ENCODE peak calls at places on chromosomes 7 and 10, in four cellular contexts. G is K562, B is A549, Y is HEK293T. T is an unnamed sample.

GRCh38 chr10:93591065-93591808 is 9.8 kb downstream of the RBP4 start:
- DNase-seq in G (no peak), B (no peak), Y (no peak), T (no peak)

GRCh38 chr10:132942101-132942739 is at the start of gene CFAP46:
- DNase-seq in G (no peak), B (peak), Y (no peak), T (peak)

GRCh38 chr7:116353614-116354013 is 143.3 kb downstream of the TES start:
- DNase-seq in G (no peak), B (no peak), Y (no peak), T (no peak)

GRCh38 chr10:46227571-46228075 is 59.2 kb upstream of the ANTXRL start:
- DNase-seq in G (no peak), B (no peak), Y (no peak), T (no peak)

GRCh38 chr10:182441-183201 is 47.4 kb downstream of the ZMYND11 start:
- DNase-seq in G (no peak), B (no peak), Y (no peak), T (peak)

GRCh38 chr10:31521432-31521831 is 202.4 kb downstream of the ZEB1 start:
- DNase-seq in G (no peak), B (no peak), Y (no peak), T (no peak)

GRCh38 chr7:46432666-46433065 is 511.6 kb upstream of the IGFBP3 start:
- DNase-seq in G (no peak), B (peak), Y (no peak), T (peak)

GRCh38 chr10:49400365-49400764 is 4.5 kb upstream of the DRGX start:
- DNase-seq in G (no peak), B (no peak), Y (no peak), T (no peak)

GRCh38 chr10:44848211-44848610 is 62.9 kb upstream of the TMEM72 start:
- DNase-seq in G (no peak), B (no peak), Y (no peak), T (no peak)

GRCh38 chr7:117875566-117875965 is 2.3 kb upstream of the CTTNBP2 start:
- DNase-seq in G (no peak), B (peak), Y (peak), T (peak)

GRCh38 chr7:123024989-123025758 is 29.7 kb upstream of the TAS2R16 start:
- DNase-seq in G (no peak), B (no peak), Y (no peak), T (no peak)

GRCh38 chr10:3248526-3249255 is 76.1 kb upstream of the PITRM1 start:
- DNase-seq in G (no peak), B (peak), Y (no peak), T (peak)

GRCh38 chr7:42144253-42145002 is 92.6 kb downstream of the GLI3 start:
- DNase-seq in G (no peak), B (no peak), Y (no peak), T (peak)

GRCh38 chr7:73985737-73986141 is 42.2 kb upstream of the ELN start:
- DNase-seq in G (no peak), B (no peak), Y (no peak), T (no peak)

GRCh38 chr7:73986158-73986631 is 41.8 kb upstream of the ELN start:
- DNase-seq in G (no peak), B (no peak), Y (no peak), T (no peak)

GRCh38 chr7:73987298-73987697 is 40.7 kb upstream of the ELN start:
- DNase-seq in G (no peak), B (no peak), Y (no peak), T (no peak)

GRCh38 chr7:73983437-73984164 is 44.4 kb upstream of the ELN start:
- DNase-seq in G (no peak), B (no peak), Y (no peak), T (no peak)

DNA sequence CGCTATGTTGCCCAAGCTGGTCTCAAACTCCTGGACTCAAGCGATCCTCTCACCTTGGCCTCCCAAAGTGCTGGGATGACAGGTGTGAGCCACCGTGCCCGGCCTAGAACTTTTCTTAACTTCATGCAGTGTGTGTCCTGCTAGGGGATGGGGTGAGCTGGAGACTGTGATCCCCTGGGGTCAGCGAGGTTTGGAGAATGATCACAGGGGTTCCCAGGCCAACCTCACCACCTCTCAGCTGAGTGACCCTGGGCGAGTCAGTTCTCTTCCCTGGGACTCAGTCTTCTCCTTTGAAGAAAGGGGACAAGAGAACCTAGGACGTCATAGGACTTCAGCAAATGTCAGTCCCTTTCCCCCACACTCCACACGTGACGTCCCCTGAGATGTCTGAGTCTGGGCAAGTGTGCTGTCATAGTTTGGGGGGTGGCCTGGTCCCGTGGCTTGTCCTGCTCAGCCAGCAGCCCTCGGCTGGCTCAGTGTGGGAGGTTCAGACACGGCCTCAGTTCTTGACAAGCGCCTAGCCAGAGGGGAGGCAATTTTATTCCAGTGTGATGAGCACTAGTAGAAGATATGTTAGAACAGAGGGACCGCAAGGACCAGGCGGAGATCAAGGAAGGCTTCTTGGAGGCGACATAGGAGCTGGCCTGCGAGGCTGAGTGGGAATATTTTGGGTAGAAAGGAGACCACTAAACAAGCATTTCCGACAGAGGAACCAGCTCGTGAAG is 43.3 kb upstream of the ELN start:
- DNase-seq in G (no peak), B (no peak), Y (no peak), T (no peak)
- TF ChIP-seq BHLHE40 in G (no peak), B (no peak), Y (no peak), T (no peak)

GRCh38 chr7:6654113-6654841 is 17.2 kb downstream of the ZNF316 start:
- DNase-seq in G (no peak), B (no peak), Y (no peak), T (no peak)
- TF ChIP-seq BHLHE40 in G (no peak), B (no peak), Y (no peak), T (no peak)

GRCh38 chr10:75195035-75195763 is 15.4 kb upstream of the VDAC2 start:
- DNase-seq in G (no peak), B (no peak), Y (no peak), T (peak)

GRCh38 chr10:75187961-75188426 is 22.6 kb upstream of the VDAC2 start:
- DNase-seq in G (peak), B (peak), Y (peak), T (peak)

GRCh38 chr10:75197066-75197465 is 13.5 kb upstream of the VDAC2 start:
- DNase-seq in G (no peak), B (no peak), Y (no peak), T (no peak)

GRCh38 chr10:75189266-75190096 is 21.1 kb upstream of the VDAC2 start:
- DNase-seq in G (no peak), B (no peak), Y (no peak), T (no peak)

GRCh38 chr10:75191821-75192568 is 18.6 kb upstream of the VDAC2 start:
- DNase-seq in G (peak), B (peak), Y (no peak), T (peak)
- TF ChIP-seq BHLHE40 in G (peak), B (no peak), Y (no peak), T (peak)

DNA sequence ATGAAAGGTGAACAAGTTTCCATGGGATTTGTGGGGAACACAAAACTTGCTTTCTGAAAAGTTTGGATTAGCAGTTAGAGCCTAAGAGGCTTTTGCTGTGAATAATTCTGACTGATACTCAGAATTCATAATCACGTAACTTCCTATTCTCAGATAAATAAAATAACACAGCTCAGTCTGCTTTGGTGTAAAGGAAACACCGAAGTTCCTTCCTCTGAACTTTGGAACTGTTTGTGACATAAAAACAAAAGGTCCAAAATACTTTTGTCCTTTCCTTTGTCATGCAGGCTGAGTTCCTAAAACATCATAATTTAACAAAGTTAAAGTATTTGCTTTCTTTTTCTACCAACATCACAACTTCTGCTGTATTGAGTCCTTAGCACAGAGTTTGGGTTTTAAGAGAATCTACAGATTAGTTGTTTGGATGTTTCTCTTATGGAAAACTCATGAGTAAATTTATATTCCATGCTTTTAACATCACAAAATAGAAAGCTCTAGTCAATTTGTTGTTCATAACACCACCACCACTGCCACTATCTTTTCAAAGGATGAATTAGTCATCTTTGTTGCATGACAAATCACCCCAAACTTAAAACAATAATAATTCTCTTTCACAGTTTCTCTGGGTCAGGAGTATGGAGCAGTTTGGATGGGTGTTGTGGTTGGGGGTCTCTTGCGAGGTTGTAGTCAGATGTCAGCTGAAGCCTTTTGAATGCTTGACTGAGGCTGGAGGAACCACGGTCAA is 123.4 kb downstream of the REEP3 start:
- DNase-seq in G (no peak), B (no peak), Y (no peak), T (no peak)
- TF ChIP-seq BHLHE40 in G (no peak), B (no peak), Y (no peak), T (no peak)

GRCh38 chr7:127776776-127777390 is 124.9 kb downstream of the SND1 start:
- DNase-seq in G (no peak), B (no peak), Y (no peak), T (peak)
- TF ChIP-seq BHLHE40 in G (no peak), B (no peak), Y (no peak), T (peak)

DNA sequence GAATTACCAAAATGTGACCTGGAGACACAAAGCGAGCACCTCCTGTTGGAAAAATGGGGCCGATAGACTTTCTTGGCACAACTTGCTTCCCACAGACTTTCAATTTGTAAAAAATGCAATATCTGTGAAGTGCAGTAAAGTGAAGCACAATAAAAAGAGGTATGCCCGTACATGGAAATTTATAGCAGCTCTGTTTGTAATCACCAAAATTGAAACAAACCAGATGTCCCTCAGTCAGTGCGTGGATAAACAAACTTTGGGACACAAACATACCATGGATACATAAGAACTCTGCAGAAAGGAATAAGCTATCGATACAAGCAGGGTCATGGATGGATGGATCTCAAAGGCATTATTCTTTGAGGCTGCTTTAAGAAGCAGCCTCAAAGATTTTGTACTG is 33.6 kb downstream of the ARID5B start:
- DNase-seq in G (no peak), B (no peak), Y (no peak), T (no peak)
- TF ChIP-seq BHLHE40 in G (no peak), B (no peak), Y (no peak), T (no peak)

GRCh38 chr10:122018951-122019413 is 30.0 kb downstream of the TACC2 start:
- DNase-seq in G (no peak), B (peak), Y (peak), T (no peak)
- TF ChIP-seq BHLHE40 in G (no peak), B (no peak), Y (no peak), T (no peak)

DNA sequence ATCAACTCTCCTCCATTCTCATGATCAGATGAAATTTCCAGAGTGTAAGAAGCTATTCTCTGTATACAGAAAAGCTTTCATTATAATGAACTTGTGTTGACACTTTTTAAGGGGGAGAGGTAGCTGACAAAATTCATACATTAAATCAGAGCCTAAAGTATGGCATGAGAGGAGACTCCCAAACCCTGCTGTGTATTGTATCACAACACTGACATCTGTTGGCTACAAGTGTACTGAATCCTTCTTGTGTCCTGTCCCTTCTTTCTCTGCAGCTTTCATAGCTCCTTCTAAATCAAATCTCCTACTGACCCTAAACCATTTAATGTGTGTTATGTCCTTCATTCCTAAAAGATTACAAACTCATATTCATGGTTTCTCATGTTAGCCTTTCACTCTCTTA is 70.9 kb downstream of the GCC1 start:
- DNase-seq in G (no peak), B (peak), Y (peak), T (peak)
- TF ChIP-seq BHLHE40 in G (no peak), B (no peak), Y (no peak), T (no peak)

GRCh38 chr10:73251683-73252444 is 580 bp downstream of the MRPS16 start:
- DNase-seq in G (no peak), B (peak), Y (peak), T (no peak)
- TF ChIP-seq BHLHE40 in G (no peak), B (no peak), Y (no peak), T (no peak)